ENCODE peak calls at places on chromosomes 2 and 18, in nine cellular contexts. E is spleen, J is breast epithelium, G is Panc1, H is stomach, B is H1, A is SK-N-SH, I is prostate gland, X is upper lobe of left lung. D is an unnamed sample. For H3K9me3, the result is how much of the 10 kb centered on the place peaks cover.

GRCh38 chr2:31980674-31981356 is 30.0 kb downstream of the MEMO1 start:
- DNase-seq in X (no peak), H (no peak), J (no peak), E (no peak), A (no peak), G (peak), I (no peak), B (no peak), D (no peak)

GRCh38 chr18:24402209-24402785 is 4.7 kb upstream of the OSBPL1A start:
- DNase-seq in E (no peak), B (peak), J (no peak), I (no peak), G (no peak), H (no peak), X (no peak), A (no peak), D (no peak)

GRCh38 chr18:59650266-59650820 is 46.9 kb downstream of the CCBE1 start:
- DNase-seq in B (peak), J (no peak), G (no peak), X (no peak), I (no peak), H (no peak), E (no peak), A (no peak), D (no peak)

GRCh38 chr2:48529676-48530032 is 300 bp upstream of the STON1 start:
- DNase-seq in I (no peak), H (no peak), B (peak), X (no peak), J (no peak), E (no peak), A (no peak), G (no peak), D (no peak)

GRCh38 chr2:130829020-130829419 is 7.7 kb upstream of the ARHGEF4 start:
- DNase-seq in X (no peak), I (no peak), G (no peak), E (peak), J (no peak), H (no peak), A (no peak), B (no peak), D (no peak)

GRCh38 chr2:228507870-228508269 is 326.4 kb upstream of the SPHKAP start:
- DNase-seq in X (no peak), J (no peak), A (no peak), E (no peak), I (no peak), B (peak), H (no peak), G (no peak), D (no peak)

GRCh38 chr2:12684471-12684936 is 32.2 kb upstream of the TRIB2 start:
- DNase-seq in X (no peak), B (no peak), E (no peak), I (peak), A (no peak), J (peak), H (no peak), G (no peak), D (no peak)

GRCh38 chr2:14270036-14270582 is 362.4 kb upstream of the LRATD1 start:
- DNase-seq in E (no peak), I (no peak), H (no peak), A (no peak), B (no peak), X (no peak), G (no peak), J (no peak), D (no peak)

GRCh38 chr2:155060906-155061305 is 362.4 kb downstream of the KCNJ3 start:
- DNase-seq in G (no peak), B (no peak), E (no peak), I (no peak), X (no peak), A (no peak), J (no peak), H (no peak), D (no peak)

GRCh38 chr2:54954705-54955357 is 95.4 kb downstream of the RTN4 start:
- DNase-seq in J (no peak), X (no peak), E (no peak), A (peak), B (no peak), H (no peak), G (no peak), I (no peak), D (no peak)

GRCh38 chr2:239574434-239575156 is 173.8 kb upstream of the HDAC4 start:
- DNase-seq in A (peak), J (no peak), G (no peak), H (no peak), I (no peak), E (peak), B (no peak), X (no peak), D (no peak)
- H3K9me3 ChIP-seq in A (under half), J (under half), G (under half), H (under half), I (under half), E (under half), B (under half), X (under half), D (under half)

GRCh38 chr2:241775223-241776177 is 1.1 kb upstream of the GAL3ST2 start:
- DNase-seq in X (peak), J (peak), E (peak), G (no peak), H (no peak), B (peak), I (no peak), A (peak), D (no peak)

GRCh38 chr2:241773511-241774418 is 2.9 kb upstream of the GAL3ST2 start:
- DNase-seq in E (peak), I (no peak), A (peak), J (peak), H (no peak), B (peak), G (no peak), X (no peak), D (peak)

GRCh38 chr2:241772063-241772499 is 4.5 kb upstream of the GAL3ST2 start:
- DNase-seq in H (no peak), E (no peak), G (no peak), I (no peak), X (no peak), J (peak), B (no peak), A (no peak), D (no peak)

GRCh38 chr2:241776336-241777166 is at the start of gene GAL3ST2:
- DNase-seq in H (no peak), X (no peak), I (no peak), G (no peak), B (peak), J (peak), E (peak), A (peak), D (peak)

GRCh38 chr2:241774419-241775222 is 2.0 kb upstream of the GAL3ST2 start:
- DNase-seq in I (no peak), A (peak), G (no peak), X (no peak), H (peak), J (peak), E (peak), B (peak), D (peak)
- TF ChIP-seq POLR2AphosphoS5 in I (no peak), A (no peak), G (no peak), X (no peak), H (no peak), J (no peak), E (no peak), B (no peak), D (no peak)

GRCh38 chr18:43719264-43719795 is 442.0 kb upstream of the SYT4 start:
- DNase-seq in X (no peak), J (no peak), A (no peak), E (no peak), I (no peak), B (no peak), H (no peak), G (no peak), D (no peak)
- H3K9me3 ChIP-seq in X (under half), J (under half), A (under half), E (under half), I (under half), B (under half), H (under half), G (under half), D (under half)

DNA sequence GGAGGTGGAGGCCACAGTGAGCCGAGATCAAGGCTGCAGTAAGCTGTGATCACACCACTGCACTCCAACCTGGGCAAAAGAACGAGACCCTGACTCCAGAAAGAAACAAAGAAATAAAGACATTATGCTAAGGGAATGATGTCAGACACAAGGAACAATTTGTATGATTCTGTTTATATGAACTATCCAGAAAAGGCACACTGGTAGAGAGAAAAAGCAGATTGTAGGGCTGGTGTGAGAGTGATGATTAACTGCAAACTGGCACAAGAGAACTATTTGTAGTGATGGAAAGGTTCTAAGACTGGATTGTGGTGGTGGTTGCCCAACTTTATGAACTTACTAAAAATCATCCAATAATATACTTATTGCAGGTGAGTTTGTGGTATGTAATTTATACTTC is 106.3 kb downstream of the MAP3K20 start:
- DNase-seq in G (no peak), H (no peak), X (no peak), I (no peak), J (no peak), A (no peak), E (no peak), B (no peak), D (no peak)
- TF ChIP-seq POLR2AphosphoS5 in G (no peak), H (peak), X (no peak), I (no peak), J (no peak), A (no peak), E (no peak), B (no peak), D (peak)

DNA sequence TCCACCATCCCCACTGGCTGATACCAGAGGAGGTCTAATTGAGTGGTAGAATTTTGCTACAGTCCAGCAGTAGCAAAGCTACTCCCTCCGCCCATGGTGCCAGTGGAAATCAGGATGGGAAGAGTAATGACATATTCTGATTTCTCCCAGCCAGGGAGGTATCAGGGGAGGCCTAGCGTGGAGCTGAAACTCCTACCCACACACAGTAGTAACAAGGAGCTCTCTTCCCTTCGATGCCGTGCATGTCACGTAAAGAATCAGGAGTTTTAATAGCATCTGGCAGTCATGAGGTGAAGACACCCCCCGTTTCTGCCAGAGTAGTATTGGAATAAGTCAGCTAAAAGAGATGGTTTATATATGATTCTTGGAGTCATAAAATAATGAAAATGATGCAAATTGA is 786.8 kb upstream of the DDX18 start:
- DNase-seq in H (no peak), B (no peak), A (no peak), X (no peak), G (no peak), E (no peak), I (no peak), J (no peak), D (no peak)
- H3K9me3 ChIP-seq in H (under half), B (under half), A (under half), X (under half), G (under half), E (under half), I (under half), J (under half), D (under half)

D was measured in transverse colon.